ENCODE peak calls at places on chromosomes 5 and 9, in six cellular contexts. T is WERI-Rb-1, U is stomach, C is neural progenitor cell, D is AG04450, Z is HCT116. Q is an unnamed sample.

GRCh38 chr9:34630402-34631154 is 1.7 kb upstream of the ARID3C start:
- DNase-seq in T (no peak), U (no peak), C (no peak), D (no peak), Z (no peak), Q (no peak)

GRCh38 chr9:87128844-87129493 is 181.7 kb upstream of the GAS1 start:
- DNase-seq in T (no peak), U (no peak), C (no peak), D (no peak), Z (no peak), Q (no peak)

GRCh38 chr9:127020036-127020435 is 102.4 kb downstream of the ANGPTL2 start:
- DNase-seq in T (no peak), U (no peak), C (no peak), D (no peak), Z (no peak), Q (no peak)

GRCh38 chr5:141875022-141875740 is 3.0 kb downstream of the PCDH1 start:
- DNase-seq in T (no peak), U (peak), C (peak), D (no peak), Z (no peak), Q (no peak)

GRCh38 chr5:180332051-180332517 is 21.1 kb downstream of the GFPT2 start:
- DNase-seq in T (no peak), U (no peak), C (peak), D (no peak), Z (no peak), Q (no peak)

GRCh38 chr5:163682226-163682625 is 176.8 kb downstream of the MAT2B start:
- DNase-seq in T (no peak), U (no peak), C (no peak), D (no peak), Z (no peak), Q (no peak)

GRCh38 chr9:116055536-116055935 is 98.1 kb upstream of the PAPPA start:
- DNase-seq in T (no peak), U (no peak), C (no peak), D (no peak), Z (no peak), Q (no peak)

GRCh38 chr5:65721050-65721774 is 697 bp downstream of the SGTB start:
- DNase-seq in T (peak), U (peak), C (peak), D (peak), Z (no peak), Q (peak)

GRCh38 chr9:104287255-104287872 is 193.3 kb downstream of the SMC2 start:
- DNase-seq in T (no peak), U (no peak), C (no peak), D (no peak), Z (no peak), Q (no peak)

GRCh38 chr9:137109250-137110146 is 5.0 kb downstream of the DPP7 start:
- DNase-seq in T (no peak), U (no peak), C (no peak), D (no peak), Z (no peak), Q (no peak)

GRCh38 chr9:91361294-91362201 is at the start of gene AUH:
- DNase-seq in T (peak), U (peak), C (peak), D (no peak), Z (peak), Q (peak)

GRCh38 chr5:69129413-69129812 is 35.6 kb downstream of the SLC30A5 start:
- DNase-seq in T (no peak), U (no peak), C (no peak), D (peak), Z (no peak), Q (no peak)

GRCh38 chr5:93151121-93151520 is 429.9 kb downstream of the NR2F1-AS1 start:
- DNase-seq in T (no peak), U (no peak), C (no peak), D (no peak), Z (no peak), Q (no peak)

GRCh38 chr5:175548899-175549311 is 70.5 kb downstream of the SFXN1 start:
- DNase-seq in T (no peak), U (no peak), C (peak), D (no peak), Z (no peak), Q (no peak)

GRCh38 chr5:108655750-108656450 is 91.8 kb upstream of the FER start:
- DNase-seq in T (no peak), U (no peak), C (no peak), D (peak), Z (no peak), Q (no peak)

GRCh38 chr9:6356441-6356840 is 28.3 kb downstream of the TPD52L3 start:
- DNase-seq in T (no peak), U (no peak), C (no peak), D (no peak), Z (no peak), Q (no peak)

GRCh38 chr5:7815757-7816534 is 35.0 kb downstream of the CFAP90 start:
- DNase-seq in T (peak), U (peak), C (peak), D (peak), Z (peak), Q (peak)

GRCh38 chr9:27430754-27431540 is 93.1 kb upstream of the IFNK start:
- DNase-seq in T (no peak), U (no peak), C (peak), D (no peak), Z (no peak), Q (no peak)

GRCh38 chr9:132673355-132673754 is 3.1 kb downstream of the GTF3C4 start:
- DNase-seq in T (peak), U (no peak), C (peak), D (no peak), Z (no peak), Q (no peak)

GRCh38 chr5:26236936-26237335 is 801.5 kb downstream of the CDH9 start:
- DNase-seq in T (no peak), U (no peak), C (no peak), D (no peak), Z (no peak), Q (no peak)

GRCh38 chr5:120817044-120817985 is 353.2 kb downstream of the PRR16 start:
- DNase-seq in T (peak), U (no peak), C (peak), D (no peak), Z (no peak), Q (no peak)

GRCh38 chr9:16290169-16290568 is 580.3 kb downstream of the BNC2 start:
- DNase-seq in T (no peak), U (no peak), C (no peak), D (no peak), Z (no peak), Q (no peak)

GRCh38 chr9:38352716-38353334 is 39.7 kb upstream of the ALDH1B1 start:
- DNase-seq in T (no peak), U (no peak), C (no peak), D (no peak), Z (no peak), Q (peak)

GRCh38 chr5:122896598-122897282 is 51.3 kb downstream of the SNX24 start:
- DNase-seq in T (no peak), U (no peak), C (no peak), D (peak), Z (peak), Q (no peak)

GRCh38 chr5:62938927-62939326 is 360.3 kb downstream of the LRRC70 start:
- DNase-seq in T (no peak), U (no peak), C (no peak), D (no peak), Z (no peak), Q (no peak)

GRCh38 chr9:136051568-136052432 is 43.3 kb downstream of the NACC2 start:
- DNase-seq in T (peak), U (peak), C (peak), D (peak), Z (peak), Q (peak)
- H3K27ac ChIP-seq in T (peak), U (peak), C (no peak), D (peak), Z (peak), Q (peak)

GRCh38 chr9:19032411-19032810 is 598 bp downstream of the SAXO1 start:
- DNase-seq in T (no peak), U (no peak), C (no peak), D (no peak), Z (no peak), Q (no peak)

GRCh38 chr9:19033015-19033414 is at the start of gene SAXO1:
- DNase-seq in T (no peak), U (no peak), C (no peak), D (no peak), Z (no peak), Q (no peak)

GRCh38 chr9:19030899-19031298 is 2.1 kb downstream of the SAXO1 start:
- DNase-seq in T (no peak), U (no peak), C (no peak), D (no peak), Z (no peak), Q (no peak)

GRCh38 chr9:19036611-19037010 is 3.6 kb upstream of the SAXO1 start:
- DNase-seq in T (no peak), U (no peak), C (no peak), D (no peak), Z (no peak), Q (no peak)
- TF ChIP-seq CTCF in T (peak), U (no peak), C (no peak), D (no peak), Z (peak), Q (no peak)

DNA sequence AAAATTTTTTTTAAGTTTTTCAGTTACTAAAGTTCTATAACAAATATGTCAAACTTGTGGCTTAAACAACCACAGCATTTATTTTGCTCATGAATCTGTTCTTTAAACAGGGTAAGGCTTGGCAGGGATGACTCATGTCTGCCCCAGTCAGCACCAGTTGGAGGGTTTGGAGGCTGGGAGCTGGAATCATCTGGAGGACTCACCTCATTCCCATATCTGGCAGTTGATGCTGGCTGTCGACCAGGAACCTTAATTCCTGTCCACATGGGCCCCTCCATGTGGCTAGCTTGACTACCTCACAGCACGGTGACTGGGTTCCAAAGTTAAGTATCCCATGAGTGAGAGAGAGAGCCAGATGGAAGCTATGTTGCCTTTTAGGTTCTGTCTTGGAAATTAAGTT is 13.8 kb upstream of the CCL28 start:
- DNase-seq in T (no peak), U (peak), C (no peak), D (peak), Z (no peak), Q (peak)
- H3K27ac ChIP-seq in T (no peak), U (no peak), C (no peak), D (peak), Z (no peak), Q (peak)

GRCh38 chr5:40678021-40678939 is 1.4 kb upstream of the PTGER4 start:
- DNase-seq in T (no peak), U (no peak), C (no peak), D (no peak), Z (no peak), Q (no peak)
- TF ChIP-seq CTCF in T (no peak), U (no peak), C (no peak), D (no peak), Z (no peak), Q (no peak)

GRCh38 chr5:140252470-140253126 is 50.3 kb downstream of the PFDN1 start:
- DNase-seq in T (no peak), U (no peak), C (no peak), D (no peak), Z (no peak), Q (no peak)
- H3K27ac ChIP-seq in T (no peak), U (peak), C (no peak), D (peak), Z (peak), Q (no peak)

DNA sequence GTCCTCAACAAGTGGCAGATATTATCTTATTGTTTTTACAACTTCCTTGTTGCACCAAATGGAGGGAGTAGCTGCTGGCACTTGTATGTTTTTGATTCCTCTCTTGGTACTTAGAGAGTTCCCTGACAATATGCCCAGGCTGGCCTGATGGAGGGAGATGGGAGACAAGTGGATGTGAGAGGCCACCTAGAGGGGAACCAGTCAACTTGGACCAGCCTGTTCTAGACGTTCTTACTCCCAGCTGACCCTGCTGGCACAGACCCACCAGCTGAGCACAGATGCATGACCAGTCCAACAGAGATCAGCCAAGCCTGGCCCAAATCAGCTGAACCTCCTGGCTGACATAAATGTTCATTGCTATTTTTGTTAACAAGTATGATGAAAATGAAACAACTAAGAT is 60.9 kb upstream of the GDNF start:
- DNase-seq in T (peak), U (peak), C (peak), D (no peak), Z (peak), Q (peak)
- TF ChIP-seq CTCF in T (peak), U (no peak), C (no peak), D (peak), Z (peak), Q (no peak)

GRCh38 chr5:322281-322941 is 897 bp downstream of the AHRR start:
- DNase-seq in T (no peak), U (no peak), C (no peak), D (no peak), Z (no peak), Q (no peak)
- H3K27ac ChIP-seq in T (no peak), U (peak), C (no peak), D (no peak), Z (no peak), Q (no peak)